ENCODE peak calls at places on chromosomes 4 and X, in five cellular contexts. W is uterus, K is tibial nerve, T is body of pancreas, Z is Peyer's patch. M is an unnamed sample.

GRCh38 chrX:14729058-14729457 is 143.8 kb downstream of the FANCB start:
- DNase-seq in W (no peak), T (no peak), Z (no peak), K (no peak), M (no peak)

GRCh38 chr4:153465583-153465921 is 608 bp upstream of the TMEM131L start:
- DNase-seq in T (peak), W (peak), K (no peak), Z (peak), M (peak)

GRCh38 chr4:8507624-8508023 is 67.0 kb downstream of the TRMT44 start:
- DNase-seq in Z (no peak), W (no peak), K (no peak), T (no peak), M (no peak)

GRCh38 chr4:22493523-22493922 is 22.3 kb downstream of the ADGRA3 start:
- DNase-seq in Z (no peak), T (no peak), K (no peak), W (no peak), M (no peak)

GRCh38 chr4:47668810-47669408 is 169.0 kb downstream of the CORIN start:
- DNase-seq in K (no peak), Z (no peak), W (no peak), T (peak), M (no peak)

GRCh38 chr4:106160560-106160959 is 155.4 kb downstream of the TBCK start:
- DNase-seq in K (no peak), Z (no peak), W (no peak), T (no peak), M (no peak)

GRCh38 chr4:1289232-1290164 is at the start of gene MAEA:
- DNase-seq in W (peak), Z (peak), T (peak), K (peak), M (peak)

GRCh38 chr4:57080781-57081650 is 29.2 kb downstream of the IGFBP7 start:
- DNase-seq in T (no peak), W (no peak), Z (peak), K (no peak), M (no peak)

GRCh38 chr4:114264877-114265291 is 285.4 kb upstream of the ARSJ start:
- DNase-seq in K (no peak), W (no peak), T (no peak), Z (no peak), M (no peak)

GRCh38 chr4:105277702-105278101 is 131.0 kb downstream of the TET2 start:
- DNase-seq in W (no peak), K (no peak), Z (no peak), T (no peak), M (no peak)

GRCh38 chr4:184170996-184171395 is 46.7 kb downstream of the ENPP6 start:
- DNase-seq in Z (no peak), K (no peak), T (no peak), W (no peak), M (no peak)

GRCh38 chrX:119482497-119483480 is 14.5 kb downstream of the SLC25A5 start:
- DNase-seq in Z (peak), W (peak), T (peak), K (peak), M (peak)

GRCh38 chrX:2385224-2385623 is 115.6 kb downstream of the DHRSX start:
- DNase-seq in K (no peak), Z (no peak), T (no peak), W (no peak), M (no peak)

GRCh38 chr4:48262926-48263325 is 6.7 kb downstream of the TEC start:
- DNase-seq in T (no peak), K (no peak), Z (no peak), W (no peak), M (no peak)

GRCh38 chrX:85619962-85620361 is 240.5 kb upstream of the POF1B start:
- DNase-seq in T (no peak), W (no peak), K (no peak), Z (no peak), M (no peak)

GRCh38 chr4:72312032-72312650 is 256.9 kb downstream of the ADAMTS3 start:
- DNase-seq in K (peak), T (peak), Z (peak), W (peak), M (peak)

GRCh38 chr4:88697113-88697512 is 516 bp downstream of the NAP1L5 start:
- DNase-seq in Z (no peak), K (no peak), W (peak), T (no peak), M (no peak)

GRCh38 chr4:79049840-79050520 is 110.7 kb upstream of the PAQR3 start:
- DNase-seq in K (no peak), T (no peak), W (no peak), Z (peak), M (no peak)

GRCh38 chr4:5751073-5751917 is 40.3 kb downstream of the EVC start:
- DNase-seq in W (no peak), K (no peak), T (no peak), Z (no peak), M (no peak)

GRCh38 chrX:124573458-124573857 is 227.1 kb downstream of the SH2D1A start:
- DNase-seq in W (no peak), K (no peak), T (no peak), Z (no peak), M (no peak)

GRCh38 chr4:1408418-1408817 is 2.2 kb upstream of the NKX1-1 start:
- DNase-seq in W (no peak), K (no peak), Z (peak), T (no peak), M (no peak)

GRCh38 chr4:87633239-87633638 is 16.8 kb upstream of the DMP1 start:
- DNase-seq in Z (no peak), T (no peak), K (no peak), W (no peak), M (no peak)

GRCh38 chrX:102714994-102715393 is 2.7 kb downstream of the GPRASP2 start:
- DNase-seq in T (no peak), W (no peak), K (no peak), Z (no peak), M (no peak)

GRCh38 chrX:94455782-94456181 is 781.8 kb downstream of the FAM133A start:
- DNase-seq in T (no peak), W (no peak), Z (no peak), K (no peak), M (no peak)

GRCh38 chrX:44876076-44876475 is 3.1 kb downstream of the KDM6A start:
- DNase-seq in W (no peak), T (no peak), K (no peak), Z (no peak), M (no peak)

GRCh38 chrX:103464071-103464773 is 55.1 kb downstream of the RAB40A start:
- DNase-seq in W (peak), K (peak), Z (no peak), T (no peak), M (no peak)

GRCh38 chr4:99028187-99028586 is 32.7 kb downstream of the METAP1 start:
- DNase-seq in W (no peak), K (no peak), Z (peak), T (no peak), M (no peak)

GRCh38 chr4:153645183-153645582 is 38.9 kb upstream of the TLR2 start:
- DNase-seq in W (no peak), T (no peak), K (no peak), Z (no peak), M (no peak)

GRCh38 chr4:113834302-113834701 is 72.8 kb upstream of the CAMK2D start:
- DNase-seq in Z (no peak), W (no peak), T (no peak), K (no peak), M (no peak)

DNA sequence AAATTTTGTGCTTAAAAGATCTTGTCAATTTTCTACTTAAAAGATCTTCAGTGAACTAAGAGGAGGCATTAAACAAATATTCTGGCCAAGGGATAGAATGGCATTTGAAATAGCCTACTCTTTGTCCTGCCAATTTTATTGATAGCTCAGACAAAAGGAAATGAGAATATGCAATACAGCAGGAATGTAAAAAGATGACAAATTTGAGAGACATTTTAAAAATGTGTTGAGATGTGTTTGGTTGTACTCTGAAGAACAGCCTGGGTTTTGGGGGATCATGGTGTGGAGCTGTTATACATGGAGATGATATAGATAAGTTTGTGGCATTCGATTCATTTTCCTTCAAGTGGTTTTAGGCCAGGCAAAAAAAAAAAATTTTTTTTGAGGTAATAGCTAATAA is 11.6 kb upstream of the MAD2L1 start:
- DNase-seq in K (no peak), T (no peak), W (no peak), Z (no peak), M (no peak)
- TF ChIP-seq CTCF in K (no peak), T (no peak), W (no peak), Z (no peak), M (no peak)

GRCh38 chrX:101347859-101348451 is 587 bp downstream of the TIMM8A start:
- DNase-seq in Z (no peak), W (no peak), K (no peak), T (peak), M (no peak)

DNA sequence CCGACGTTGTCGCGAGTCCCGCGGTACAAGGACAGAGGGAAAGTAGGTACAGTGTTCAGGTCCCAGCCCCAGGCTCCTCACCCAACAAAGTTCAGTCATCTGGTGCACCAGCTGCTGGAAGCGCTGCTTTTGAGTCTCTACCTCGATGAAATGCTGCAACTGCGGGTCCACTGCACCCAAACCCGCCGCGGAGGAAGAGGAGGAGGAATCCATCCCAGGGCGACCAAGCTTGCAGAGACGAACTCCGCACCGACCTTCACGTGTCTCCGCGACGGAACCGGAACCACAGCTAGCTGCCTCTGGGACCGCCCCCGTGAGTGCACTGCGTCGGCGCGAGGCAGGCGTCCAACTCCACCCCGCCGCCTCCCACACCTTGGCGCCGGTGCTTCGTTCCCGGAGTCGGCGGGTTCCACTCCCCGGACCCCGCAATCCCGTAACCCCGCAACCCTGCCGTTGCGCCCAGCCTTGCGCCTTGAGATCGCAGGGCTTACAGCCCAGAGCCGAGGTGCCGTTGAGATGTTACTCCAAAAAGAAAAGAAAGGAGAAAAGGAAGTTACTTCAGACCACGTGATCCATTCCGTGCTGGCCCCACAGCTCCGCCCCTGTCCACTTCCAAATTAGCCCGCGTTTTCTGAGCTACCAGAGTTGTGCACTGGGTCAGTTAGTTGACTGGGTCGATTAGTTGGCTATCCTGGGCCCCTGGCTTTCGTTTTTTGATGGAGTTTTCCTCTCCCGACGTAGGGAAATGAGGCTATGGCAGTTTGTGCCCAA is at the start of gene TIMM8A:
- DNase-seq in T (peak), W (peak), Z (peak), K (peak), M (peak)
- TF ChIP-seq POLR2A in T (peak), W (peak), Z (peak), K (peak), M (no peak)

GRCh38 chr4:176971576-176972105 is 178.9 kb upstream of the VEGFC start:
- DNase-seq in W (no peak), T (no peak), K (no peak), Z (no peak), M (no peak)

GRCh38 chr4:176967586-176967985 is 174.9 kb upstream of the VEGFC start:
- DNase-seq in T (no peak), W (no peak), K (no peak), Z (no peak), M (no peak)

GRCh38 chr4:176970853-176971252 is 178.1 kb upstream of the VEGFC start:
- DNase-seq in K (no peak), Z (no peak), T (no peak), W (no peak), M (no peak)

GRCh38 chr4:176964116-176964691 is 171.5 kb upstream of the VEGFC start:
- DNase-seq in W (no peak), T (no peak), Z (no peak), K (no peak), M (no peak)

DNA sequence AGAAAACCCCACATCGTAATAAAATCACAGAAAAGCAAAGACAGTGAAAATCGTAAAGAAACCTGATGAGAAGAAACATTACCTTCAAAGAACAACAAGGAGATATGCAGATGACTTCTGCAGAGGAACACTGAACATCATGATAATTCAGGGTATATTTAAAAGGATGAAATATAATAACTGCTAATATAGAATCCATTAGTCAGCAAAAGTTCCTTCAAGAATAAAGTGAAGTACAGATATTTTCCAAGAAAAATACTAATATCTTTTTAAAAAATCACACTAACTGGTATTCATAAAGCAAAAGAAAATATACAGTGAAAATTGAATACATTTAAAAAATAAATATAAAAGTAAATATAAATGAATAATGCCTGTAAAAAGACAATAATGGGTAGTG is 176.3 kb upstream of the VEGFC start:
- DNase-seq in K (no peak), Z (no peak), W (no peak), T (no peak), M (no peak)
- H3K4me3 ChIP-seq in K (no peak), Z (no peak), W (no peak), T (no peak), M (no peak)

GRCh38 chrX:49840679-49841078 is 11.6 kb downstream of the PAGE4 start:
- DNase-seq in W (peak), Z (no peak), T (peak), K (no peak), M (no peak)
- TF ChIP-seq CTCF in W (no peak), Z (no peak), T (peak), K (no peak), M (no peak)

GRCh38 chr4:122953924-122954323 is 31.5 kb upstream of the NUDT6 start:
- DNase-seq in T (no peak), K (no peak), W (no peak), Z (no peak), M (no peak)
- TF ChIP-seq POLR2A in T (no peak), K (no peak), W (no peak), Z (no peak), M (no peak)

DNA sequence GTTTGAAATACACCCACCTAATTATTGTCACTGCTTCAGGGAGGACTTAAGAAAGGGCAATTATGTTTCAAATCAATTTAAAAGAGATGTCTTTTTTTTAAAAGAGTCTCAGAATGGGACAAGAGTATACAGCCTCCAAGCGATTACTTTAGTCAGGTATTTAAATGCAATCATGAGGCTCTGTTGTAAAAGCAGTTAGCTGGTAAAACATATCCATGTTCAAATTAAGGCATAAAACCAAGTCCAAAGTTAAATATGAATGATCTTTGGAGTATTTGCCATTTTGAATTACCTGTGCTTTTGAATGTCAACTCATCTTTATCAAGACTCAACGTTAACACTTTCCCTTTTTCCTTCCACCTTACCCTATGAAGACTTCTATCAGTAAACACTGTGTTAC is 13.7 kb downstream of the RPS6KA6 start:
- DNase-seq in W (no peak), T (no peak), Z (no peak), K (no peak), M (no peak)
- H3K4me3 ChIP-seq in W (no peak), T (no peak), Z (no peak), K (no peak), M (no peak)

DNA sequence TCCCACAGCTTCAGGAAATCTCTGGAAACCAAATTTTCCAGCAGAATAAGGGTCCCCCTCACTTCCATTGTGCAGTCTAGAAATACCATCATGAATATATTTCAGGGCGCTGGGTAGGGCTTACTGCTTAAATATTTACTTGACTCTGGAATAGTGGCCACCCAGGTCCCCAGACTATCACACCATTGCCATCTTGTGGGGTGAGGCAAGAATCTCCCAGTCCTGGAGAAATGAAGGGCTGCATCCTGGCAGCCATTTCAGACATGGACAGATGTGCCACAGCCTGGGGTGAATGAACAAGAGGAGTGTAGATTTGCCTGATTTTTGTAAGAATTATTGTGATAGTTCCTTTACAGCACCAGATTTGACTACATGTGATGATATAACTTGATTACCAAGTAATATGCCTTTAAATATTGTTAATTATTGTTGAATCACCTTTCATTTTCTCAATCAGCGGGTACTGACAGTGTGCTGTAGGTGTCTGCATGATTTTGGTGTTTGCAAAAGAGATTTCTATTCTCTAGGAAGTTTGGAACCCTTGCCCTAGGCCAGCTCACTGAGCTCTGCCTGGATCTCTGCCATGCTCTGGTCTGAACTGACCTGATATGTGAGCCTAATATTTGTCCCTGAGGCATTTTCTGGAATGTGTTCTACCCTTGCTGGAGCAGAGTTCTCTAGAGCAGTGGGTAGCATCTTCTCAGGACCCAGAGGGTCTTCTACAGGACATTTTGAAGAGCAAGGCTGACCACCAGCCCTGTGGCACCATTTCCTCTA is 183.4 kb downstream of the KIT start:
- DNase-seq in Z (no peak), T (no peak), W (no peak), K (no peak), M (no peak)
- TF ChIP-seq CTCF in Z (peak), T (no peak), W (no peak), K (no peak), M (no peak)

GRCh38 chrX:153778151-153778551 is 2.7 kb upstream of the SRPK3 start:
- DNase-seq in Z (no peak), K (no peak), T (no peak), W (no peak), M (no peak)

GRCh38 chrX:153781428-153782047 is 697 bp downstream of the SRPK3 start:
- DNase-seq in T (no peak), Z (no peak), K (no peak), W (no peak), M (no peak)

GRCh38 chrX:153778684-153779101 is 2.1 kb upstream of the SRPK3 start:
- DNase-seq in W (no peak), Z (no peak), K (no peak), T (no peak), M (no peak)

GRCh38 chrX:153780678-153781427 is at the start of gene SRPK3:
- DNase-seq in T (no peak), W (no peak), Z (no peak), K (no peak), M (no peak)

GRCh38 chrX:153779891-153780677 is 757 bp upstream of the SRPK3 start:
- DNase-seq in T (no peak), Z (no peak), K (no peak), W (no peak), M (no peak)
- TF ChIP-seq POLR2A in T (no peak), Z (no peak), K (no peak), W (no peak), M (no peak)

M was measured in lower leg skin.